ENCODE peak calls at places on chromosomes 3 and 15, in eight cellular contexts. E, S, V, N, R, Y, K and L are unnamed samples.

GRCh38 chr3:114878119-114878839 is 268.8 kb downstream of the ZBTB20 start:
- DNase-seq in K (no peak), R (no peak), N (no peak), V (no peak), E (no peak), S (no peak), Y (peak), L (no peak)

GRCh38 chr15:29872716-29873115 is 50.4 kb upstream of the TJP1 start:
- DNase-seq in V (no peak), Y (no peak), S (no peak), R (no peak), K (no peak), N (no peak), E (no peak), L (no peak)

GRCh38 chr15:101428758-101429157 is 60.7 kb downstream of the PCSK6 start:
- DNase-seq in E (no peak), V (no peak), K (no peak), N (peak), R (no peak), S (no peak), Y (no peak), L (no peak)

GRCh38 chr15:73954188-73955145 is 28.2 kb downstream of the LOXL1 start:
- DNase-seq in E (no peak), R (peak), V (no peak), S (no peak), N (peak), Y (no peak), K (no peak), L (no peak)

GRCh38 chr3:130546920-130547679 is 30.1 kb downstream of the COL6A6 start:
- DNase-seq in Y (no peak), S (no peak), E (no peak), N (no peak), V (no peak), R (no peak), K (no peak), L (no peak)

GRCh38 chr3:127174715-127175140 is 18.2 kb upstream of the PRR23E start:
- DNase-seq in K (no peak), S (no peak), E (peak), V (peak), R (peak), Y (no peak), N (no peak), L (no peak)

GRCh38 chr3:31813686-31814085 is 167.4 kb downstream of the OSBPL10 start:
- DNase-seq in V (no peak), N (no peak), R (no peak), S (no peak), E (no peak), K (no peak), Y (no peak), L (no peak)

GRCh38 chr15:31236184-31237041 is 90.2 kb upstream of the KLF13 start:
- DNase-seq in E (no peak), S (peak), N (peak), K (peak), Y (peak), R (peak), V (peak), L (no peak)

GRCh38 chr3:64888165-64888564 is 200.4 kb upstream of the ADAMTS9 start:
- DNase-seq in E (no peak), V (no peak), Y (peak), R (no peak), K (no peak), N (no peak), S (no peak), L (no peak)

GRCh38 chr3:115760722-115761121 is 137.4 kb downstream of the GAP43 start:
- DNase-seq in E (no peak), V (no peak), S (no peak), Y (no peak), K (peak), R (no peak), N (no peak), L (no peak)

GRCh38 chr3:160128086-160128485 is 97.1 kb upstream of the C3orf80 start:
- DNase-seq in Y (no peak), E (no peak), N (no peak), S (no peak), V (no peak), K (no peak), R (no peak), L (no peak)

GRCh38 chr15:74378853-74379252 is 11.4 kb upstream of the CYP11A1 start:
- DNase-seq in N (peak), S (no peak), K (no peak), Y (peak), R (no peak), E (peak), V (peak), L (no peak)